ENCODE peak calls at places on chromosomes 2 and 18, in four cellular contexts. One of them, this sample, is unnamed.

GRCh38 chr18:77522031-77522675 is 272.5 kb downstream of the GALR1 start:
- DNase-seq in choroid plexus epithelial cell: no peak
- DNase-seq in pancreas: no peak
- DNase-seq in right lobe of liver: no peak
- DNase-seq in this sample: no peak

GRCh38 chr2:208266641-208267335 is 733 bp downstream of the PIKFYVE start:
- DNase-seq in right lobe of liver: no peak
- DNase-seq in pancreas: no peak
- DNase-seq in choroid plexus epithelial cell: peak; percentile 41
- DNase-seq in this sample: no peak

GRCh38 chr2:73283545-73284295 is 558 bp downstream of the FBXO41 start:
- DNase-seq in right lobe of liver: no peak
- DNase-seq in choroid plexus epithelial cell: no peak
- DNase-seq in pancreas: no peak
- DNase-seq in this sample: peak; percentile 70

GRCh38 chr18:6487968-6488367 is 73.3 kb upstream of the L3MBTL4 start:
- DNase-seq in right lobe of liver: no peak
- DNase-seq in choroid plexus epithelial cell: no peak
- DNase-seq in pancreas: no peak
- DNase-seq in this sample: no peak

GRCh38 chr2:239601201-239601851 is 200.5 kb upstream of the HDAC4 start:
- DNase-seq in pancreas: no peak
- DNase-seq in right lobe of liver: no peak
- DNase-seq in choroid plexus epithelial cell: no peak
- DNase-seq in this sample: peak; percentile 53

GRCh38 chr2:113895301-113895700 is 5.4 kb downstream of the ACTR3 start:
- DNase-seq in choroid plexus epithelial cell: no peak
- DNase-seq in pancreas: no peak
- DNase-seq in right lobe of liver: no peak
- DNase-seq in this sample: no peak

GRCh38 chr18:78069784-78070664 is 820.4 kb downstream of the GALR1 start:
- DNase-seq in choroid plexus epithelial cell: peak; percentile 0
- DNase-seq in pancreas: no peak
- DNase-seq in right lobe of liver: no peak
- DNase-seq in this sample: no peak

GRCh38 chr18:44552706-44553105 is 128.0 kb upstream of the SETBP1 start:
- DNase-seq in right lobe of liver: no peak
- DNase-seq in pancreas: no peak
- DNase-seq in choroid plexus epithelial cell: peak; percentile 60
- DNase-seq in this sample: no peak

GRCh38 chr2:185978634-185979405 is 240.2 kb downstream of the FSIP2 start:
- DNase-seq in pancreas: no peak
- DNase-seq in choroid plexus epithelial cell: no peak
- DNase-seq in right lobe of liver: no peak
- DNase-seq in this sample: no peak

GRCh38 chr2:120238728-120239487 is 13.7 kb upstream of the RALB start:
- DNase-seq in choroid plexus epithelial cell: peak; percentile 56
- DNase-seq in right lobe of liver: peak; percentile 35
- DNase-seq in pancreas: no peak
- DNase-seq in this sample: peak; percentile 86

GRCh38 chr2:74891136-74891764 is 57.3 kb downstream of the HK2 start:
- DNase-seq in pancreas: no peak
- DNase-seq in choroid plexus epithelial cell: no peak
- DNase-seq in right lobe of liver: no peak
- DNase-seq in this sample: no peak

GRCh38 chr18:77187201-77187600 is 54.6 kb upstream of the MBP start:
- DNase-seq in right lobe of liver: no peak
- DNase-seq in choroid plexus epithelial cell: no peak
- DNase-seq in pancreas: no peak
- DNase-seq in this sample: no peak

GRCh38 chr2:128642316-128642715 is 323.6 kb upstream of the HS6ST1 start:
- DNase-seq in choroid plexus epithelial cell: no peak
- DNase-seq in pancreas: peak; percentile 8
- DNase-seq in right lobe of liver: no peak
- DNase-seq in this sample: peak; percentile 22

GRCh38 chr2:40544072-40544471 is 92.2 kb upstream of the SLC8A1 start:
- DNase-seq in pancreas: no peak
- DNase-seq in choroid plexus epithelial cell: no peak
- DNase-seq in right lobe of liver: no peak
- DNase-seq in this sample: no peak

GRCh38 chr18:32057624-32058165 is 34.0 kb upstream of the RNF138 start:
- DNase-seq in pancreas: no peak
- DNase-seq in choroid plexus epithelial cell: no peak
- DNase-seq in right lobe of liver: no peak
- DNase-seq in this sample: no peak

GRCh38 chr2:218895326-218895725 is 14.7 kb downstream of the WNT10A start:
- DNase-seq in pancreas: no peak
- DNase-seq in choroid plexus epithelial cell: no peak
- DNase-seq in right lobe of liver: no peak
- DNase-seq in this sample: peak; percentile 87

GRCh38 chr18:7459851-7460774 is 107.0 kb upstream of the PTPRM start:
- DNase-seq in pancreas: no peak
- DNase-seq in right lobe of liver: no peak
- DNase-seq in choroid plexus epithelial cell: peak; percentile 26
- DNase-seq in this sample: no peak

GRCh38 chr18:27411911-27412310 is 226.8 kb upstream of the CHST9 start:
- DNase-seq in right lobe of liver: no peak
- DNase-seq in choroid plexus epithelial cell: peak; percentile 21
- DNase-seq in pancreas: no peak
- DNase-seq in this sample: no peak

GRCh38 chr2:159600752-159601151 is 15.6 kb downstream of the BAZ2B start:
- DNase-seq in choroid plexus epithelial cell: peak; percentile 69
- DNase-seq in pancreas: no peak
- DNase-seq in right lobe of liver: no peak
- DNase-seq in this sample: no peak

GRCh38 chr2:101725515-101726192 is 28.1 kb downstream of the MAP4K4 start:
- DNase-seq in pancreas: no peak
- DNase-seq in right lobe of liver: no peak
- DNase-seq in choroid plexus epithelial cell: no peak
- DNase-seq in this sample: no peak

GRCh38 chr2:226911932-226912331 is 76.1 kb downstream of the RHBDD1 start:
- DNase-seq in right lobe of liver: no peak
- DNase-seq in choroid plexus epithelial cell: peak; percentile 62
- DNase-seq in pancreas: no peak
- DNase-seq in this sample: no peak

GRCh38 chr2:65504814-65505697 is 72.7 kb upstream of the SPRED2 start:
- DNase-seq in choroid plexus epithelial cell: no peak
- DNase-seq in right lobe of liver: no peak
- DNase-seq in pancreas: no peak
- DNase-seq in this sample: no peak

GRCh38 chr2:210475726-210476125 is 833 bp downstream of the LANCL1 start:
- DNase-seq in choroid plexus epithelial cell: no peak
- DNase-seq in pancreas: no peak
- DNase-seq in right lobe of liver: no peak
- DNase-seq in this sample: no peak

GRCh38 chr18:76459312-76459686 is 35.7 kb downstream of the ZNF516 start:
- DNase-seq in right lobe of liver: no peak
- DNase-seq in choroid plexus epithelial cell: no peak
- DNase-seq in pancreas: no peak
- DNase-seq in this sample: no peak

GRCh38 chr18:21341141-21341540 is 99.1 kb downstream of the GREB1L start:
- DNase-seq in pancreas: no peak
- DNase-seq in choroid plexus epithelial cell: no peak
- DNase-seq in right lobe of liver: no peak
- DNase-seq in this sample: no peak

GRCh38 chr2:54641988-54642387 is 81.5 kb upstream of the EML6 start:
- DNase-seq in choroid plexus epithelial cell: no peak
- DNase-seq in right lobe of liver: no peak
- DNase-seq in pancreas: no peak
- DNase-seq in this sample: peak; percentile 61

GRCh38 chr2:39593439-39594393 is 72.0 kb upstream of the TMEM178A start:
- DNase-seq in pancreas: peak; percentile 67
- DNase-seq in right lobe of liver: no peak
- DNase-seq in choroid plexus epithelial cell: peak; percentile 95
- DNase-seq in this sample: no peak

GRCh38 chr2:174300114-174300513 is 34.6 kb upstream of the SP9 start:
- DNase-seq in choroid plexus epithelial cell: peak; percentile 13
- DNase-seq in right lobe of liver: no peak
- DNase-seq in pancreas: no peak
- DNase-seq in this sample: no peak

GRCh38 chr2:172985139-172985874 is 90.3 kb upstream of the MAP3K20 start:
- DNase-seq in right lobe of liver: peak; percentile 66
- DNase-seq in choroid plexus epithelial cell: no peak
- DNase-seq in pancreas: peak; percentile 34
- DNase-seq in this sample: peak; percentile 73
- H3K4me3 ChIP-seq in right lobe of liver: no peak overlapping the region
- H3K4me3 ChIP-seq in choroid plexus epithelial cell: no peak overlapping the region
- H3K4me3 ChIP-seq in pancreas: no peak overlapping the region
- H3K4me3 ChIP-seq in this sample: no peak overlapping the region

GRCh38 chr18:59303656-59304055 is 14.8 kb downstream of the CPLX4 start:
- DNase-seq in right lobe of liver: no peak
- DNase-seq in choroid plexus epithelial cell: no peak
- DNase-seq in pancreas: no peak
- DNase-seq in this sample: no peak

GRCh38 chr18:59305295-59305694 is 13.2 kb downstream of the CPLX4 start:
- DNase-seq in right lobe of liver: no peak
- DNase-seq in pancreas: no peak
- DNase-seq in choroid plexus epithelial cell: no peak
- DNase-seq in this sample: no peak

GRCh38 chr18:59311631-59312030 is 6.8 kb downstream of the CPLX4 start:
- DNase-seq in right lobe of liver: no peak
- DNase-seq in pancreas: no peak
- DNase-seq in choroid plexus epithelial cell: peak; percentile 38
- DNase-seq in this sample: no peak

GRCh38 chr18:59303006-59303405 is 15.4 kb downstream of the CPLX4 start:
- DNase-seq in right lobe of liver: no peak
- DNase-seq in pancreas: no peak
- DNase-seq in choroid plexus epithelial cell: no peak
- DNase-seq in this sample: no peak

DNA sequence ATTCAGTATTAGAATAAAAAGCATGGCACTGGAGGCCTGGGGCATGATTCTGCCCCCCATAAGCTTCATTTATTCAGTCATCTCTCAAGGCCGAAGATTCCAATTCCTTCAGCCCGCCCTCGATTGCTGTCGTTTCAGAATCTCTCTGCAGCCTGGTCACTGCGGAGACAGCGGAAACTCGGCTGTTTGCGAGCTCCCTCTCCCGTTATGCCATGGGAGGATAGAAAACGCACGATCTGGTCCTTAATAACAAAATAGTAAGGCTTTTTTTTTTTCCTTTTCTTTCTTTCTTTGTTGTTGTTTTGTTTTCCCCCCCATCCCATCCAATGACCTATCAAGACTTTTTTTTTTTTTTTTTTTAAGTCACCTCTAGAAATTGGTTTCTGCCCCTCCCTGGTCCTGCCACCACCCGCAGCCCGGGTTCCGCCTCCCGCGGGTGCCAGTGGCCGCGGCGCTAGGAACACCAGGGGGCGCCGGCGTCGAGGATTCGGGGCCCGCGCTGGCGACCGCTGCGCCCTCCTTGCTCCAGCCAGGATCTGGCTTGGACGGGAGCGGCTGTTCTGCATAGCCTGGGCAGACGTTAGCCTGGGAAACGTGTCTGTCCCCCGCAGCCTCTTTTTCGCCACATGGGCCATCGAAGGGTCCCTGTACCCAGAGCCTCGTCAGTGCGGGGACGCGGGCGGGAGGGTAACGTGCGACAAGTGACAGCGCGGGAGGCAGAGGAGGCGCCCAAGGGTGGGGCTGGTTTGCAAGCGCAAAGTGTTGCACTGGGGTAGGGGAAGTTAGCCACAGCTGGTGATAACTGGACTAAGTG is 10.0 kb downstream of the CPLX4 start:
- DNase-seq in choroid plexus epithelial cell: peak; percentile 70
- DNase-seq in pancreas: peak; percentile 68
- DNase-seq in right lobe of liver: peak; percentile 82
- DNase-seq in this sample: peak; percentile 91
- H3K4me3 ChIP-seq in choroid plexus epithelial cell: peak overlapping the region; percentile 40
- H3K4me3 ChIP-seq in pancreas: no peak overlapping the region
- H3K4me3 ChIP-seq in right lobe of liver: no peak overlapping the region
- H3K4me3 ChIP-seq in this sample: no peak overlapping the region

GRCh38 chr2:190532581-190532980 is 1.9 kb downstream of the NEMP2 start:
- DNase-seq in pancreas: no peak
- DNase-seq in choroid plexus epithelial cell: no peak
- DNase-seq in right lobe of liver: no peak
- DNase-seq in this sample: no peak

GRCh38 chr2:190534310-190535118 is at the start of gene NEMP2:
- DNase-seq in choroid plexus epithelial cell: peak; percentile 46
- DNase-seq in pancreas: peak; percentile 75
- DNase-seq in right lobe of liver: peak; percentile 87
- DNase-seq in this sample: peak; percentile 93

GRCh38 chr2:190535119-190535439 is 557 bp upstream of the NEMP2 start:
- DNase-seq in right lobe of liver: no peak
- DNase-seq in pancreas: no peak
- DNase-seq in choroid plexus epithelial cell: no peak
- DNase-seq in this sample: no peak

GRCh38 chr2:190533968-190534309 is 583 bp downstream of the NEMP2 start:
- DNase-seq in pancreas: peak; percentile 31
- DNase-seq in right lobe of liver: peak; percentile 36
- DNase-seq in choroid plexus epithelial cell: peak; percentile 75
- DNase-seq in this sample: no peak

DNA sequence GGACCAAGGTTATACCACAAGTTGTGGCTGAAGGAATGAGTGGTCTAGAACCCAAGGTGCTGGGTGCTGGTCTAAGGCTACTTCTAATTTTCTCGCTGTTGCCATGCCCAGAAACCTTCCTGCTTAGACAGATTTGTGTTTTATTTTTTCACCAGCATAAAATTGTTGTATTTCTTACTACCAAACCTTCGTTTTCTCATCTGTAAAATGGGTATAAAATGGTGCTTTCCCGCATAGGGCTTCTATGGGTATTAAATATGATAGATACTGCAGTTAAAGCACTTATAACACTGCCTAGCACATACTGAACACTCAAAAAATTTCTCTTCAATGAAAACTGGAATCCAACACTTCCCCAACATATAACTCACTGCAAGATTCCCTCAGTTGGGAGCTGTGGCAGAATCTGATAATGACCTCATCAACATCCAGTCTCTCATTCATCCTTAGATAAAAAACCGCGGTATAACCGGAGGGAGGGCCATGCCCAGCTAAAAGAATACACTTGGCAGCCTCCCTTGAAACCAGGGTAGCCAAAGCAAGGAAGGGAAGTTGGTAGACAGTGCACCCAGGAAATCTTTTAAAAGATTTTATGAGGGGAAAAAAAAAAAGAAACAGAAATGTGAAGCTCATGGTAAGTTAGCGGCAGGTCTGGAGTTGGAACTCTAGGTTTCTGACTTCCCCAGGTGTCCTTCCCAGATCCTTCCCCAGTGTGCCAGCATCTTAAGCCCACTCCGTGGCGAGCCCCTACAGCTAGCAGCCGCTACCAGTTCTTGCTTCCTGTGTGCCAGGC is 1.2 kb downstream of the NEMP2 start:
- DNase-seq in choroid plexus epithelial cell: peak; percentile 7
- DNase-seq in pancreas: no peak
- DNase-seq in right lobe of liver: no peak
- DNase-seq in this sample: no peak
- H3K4me3 ChIP-seq in choroid plexus epithelial cell: peak overlapping the region; percentile 76
- H3K4me3 ChIP-seq in pancreas: peak overlapping the region; percentile 70
- H3K4me3 ChIP-seq in right lobe of liver: peak overlapping the region; percentile 82
- H3K4me3 ChIP-seq in this sample: peak overlapping the region; percentile 87

GRCh38 chr2:30448308-30448707 is 1.3 kb downstream of the LCLAT1 start:
- DNase-seq in right lobe of liver: no peak
- DNase-seq in choroid plexus epithelial cell: no peak
- DNase-seq in pancreas: no peak
- DNase-seq in this sample: no peak
- H3K4me3 ChIP-seq in right lobe of liver: no peak overlapping the region
- H3K4me3 ChIP-seq in choroid plexus epithelial cell: no peak overlapping the region
- H3K4me3 ChIP-seq in pancreas: no peak overlapping the region
- H3K4me3 ChIP-seq in this sample: peak overlapping the region; percentile 68